ENCODE peak calls at places on chromosomes 13 and 19, in eight cellular contexts. A, R, Z, L, V, N, H and C are unnamed samples.

GRCh38 chr19:19444694-19445155 is 39.2 kb downstream of the GATAD2A start:
- DNase-seq in N (peak; percentile 55), H (no peak), A (no peak), Z (no peak), R (no peak), V (no peak), L (no peak), C (no peak)

GRCh38 chr13:54445865-54446264 is 1417.3 kb downstream of the OLFM4 start:
- DNase-seq in A (no peak), N (no peak), V (no peak), L (no peak), Z (no peak), H (no peak), R (no peak), C (no peak)

GRCh38 chr19:43625918-43626579 is 6.6 kb upstream of the ZNF428 start:
- DNase-seq in A (no peak), L (no peak), V (peak; percentile 19), Z (peak; percentile 26), R (peak; percentile 71), H (no peak), N (peak; percentile 81), C (peak; percentile 35)

GRCh38 chr13:97028441-97029299 is 34.4 kb upstream of the OXGR1 start:
- DNase-seq in V (peak; percentile 58), N (peak; percentile 80), L (peak; percentile 74), Z (peak; percentile 45), A (peak; percentile 52), H (peak; percentile 23), R (peak; percentile 42), C (peak; percentile 72)

GRCh38 chr19:53818756-53819155 is 5.4 kb downstream of the NLRP12 start:
- DNase-seq in R (no peak), Z (no peak), H (no peak), A (no peak), N (no peak), V (no peak), L (no peak), C (no peak)

GRCh38 chr19:17282488-17283256 is 971 bp downstream of the ANKLE1 start:
- DNase-seq in L (peak; percentile 94), H (peak; percentile 76), N (peak; percentile 96), V (peak; percentile 71), Z (peak; percentile 93), R (peak; percentile 83), A (peak; percentile 76), C (peak; percentile 87)

GRCh38 chr13:104854007-104854406 is 1681.5 kb downstream of the EFNB2 start:
- DNase-seq in H (no peak), V (no peak), A (no peak), N (peak; percentile 55), Z (peak; percentile 8), L (no peak), R (peak; percentile 15), C (no peak)

GRCh38 chr13:46962286-46962941 is 65.6 kb upstream of the HTR2A start:
- DNase-seq in A (no peak), Z (peak; percentile 50), H (no peak), V (peak; percentile 31), L (no peak), N (no peak), R (no peak), C (no peak)

GRCh38 chr13:64753606-64754005 is 2476.5 kb downstream of the PCDH9 start:
- DNase-seq in V (peak; percentile 44), N (no peak), H (no peak), A (no peak), Z (no peak), L (no peak), R (no peak), C (no peak)

GRCh38 chr19:29260477-29261317 is 47.7 kb upstream of the UQCRFS1 start:
- DNase-seq in N (peak; percentile 86), V (no peak), R (peak; percentile 79), Z (peak; percentile 74), L (peak; percentile 56), H (no peak), A (no peak), C (peak; percentile 29)

GRCh38 chr19:3593156-3593555 is 7.9 kb downstream of the GIPC3 start:
- DNase-seq in H (peak; percentile 12), Z (peak; percentile 48), L (no peak), R (no peak), A (no peak), V (no peak), N (peak; percentile 85), C (no peak)

GRCh38 chr13:81247711-81248110 is 906.8 kb upstream of the SPRY2 start:
- DNase-seq in A (no peak), V (no peak), Z (no peak), N (no peak), H (no peak), L (no peak), R (no peak), C (no peak)

GRCh38 chr19:33440241-33440640 is 66.7 kb downstream of the CEBPG start:
- DNase-seq in N (no peak), R (no peak), V (no peak), H (no peak), Z (no peak), L (no peak), A (no peak), C (no peak)

GRCh38 chr13:27211771-27212364 is 39.5 kb upstream of the RPL21 start:
- DNase-seq in Z (no peak), V (peak; percentile 67), R (no peak), L (no peak), N (no peak), A (no peak), H (no peak), C (no peak)

GRCh38 chr13:107753286-107753685 is 462.1 kb downstream of the LIG4 start:
- DNase-seq in N (no peak), H (no peak), V (peak; percentile 58), L (no peak), Z (no peak), A (no peak), R (no peak), C (no peak)

GRCh38 chr13:67574320-67575233 is 344.4 kb upstream of the PCDH9 start:
- DNase-seq in Z (no peak), R (no peak), H (no peak), N (no peak), V (peak; percentile 47), A (no peak), L (peak; percentile 12), C (no peak)

GRCh38 chr13:53151692-53152421 is 123.2 kb downstream of the OLFM4 start:
- DNase-seq in N (peak; percentile 86), L (peak; percentile 77), H (peak; percentile 43), A (peak; percentile 47), V (peak; percentile 42), R (peak; percentile 27), Z (peak; percentile 87), C (peak; percentile 60)

GRCh38 chr19:30078381-30078910 is 136.4 kb downstream of the URI1 start:
- DNase-seq in H (no peak), L (no peak), A (no peak), V (no peak), N (no peak), R (no peak), Z (no peak), C (no peak)

GRCh38 chr13:107866007-107866665 is 349.2 kb downstream of the LIG4 start:
- DNase-seq in L (peak; percentile 48), A (no peak), V (no peak), H (no peak), N (peak; percentile 85), Z (peak; percentile 68), R (peak; percentile 5), C (no peak)

DNA sequence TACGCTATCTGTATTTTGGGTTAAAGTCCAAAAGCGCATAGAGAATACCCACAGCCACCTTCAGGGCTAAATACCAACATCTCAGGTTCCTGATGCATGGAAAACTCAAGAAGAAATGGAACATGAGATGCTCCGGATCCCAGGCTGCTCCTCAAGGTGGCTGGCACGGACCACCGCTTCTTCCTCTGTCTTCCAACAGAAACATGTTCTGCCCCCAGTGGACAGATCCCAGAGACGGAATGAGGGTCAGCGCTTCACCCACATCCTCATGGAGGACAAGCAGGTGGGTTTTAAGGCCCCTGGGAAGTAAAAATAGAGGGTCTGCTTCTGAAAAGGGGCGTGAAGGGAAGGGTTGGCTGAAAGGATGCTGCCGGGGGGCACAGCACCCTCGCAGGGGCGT is 17.3 kb downstream of the COL4A1 start:
- DNase-seq in N (no peak), H (no peak), A (no peak), L (no peak), Z (no peak), V (no peak), R (no peak), C (no peak)
- TF ChIP-seq CTCF in N (peak; percentile 31), H (no peak), A (no peak), L (no peak), Z (no peak), V (no peak), R (no peak), C (no peak)

DNA sequence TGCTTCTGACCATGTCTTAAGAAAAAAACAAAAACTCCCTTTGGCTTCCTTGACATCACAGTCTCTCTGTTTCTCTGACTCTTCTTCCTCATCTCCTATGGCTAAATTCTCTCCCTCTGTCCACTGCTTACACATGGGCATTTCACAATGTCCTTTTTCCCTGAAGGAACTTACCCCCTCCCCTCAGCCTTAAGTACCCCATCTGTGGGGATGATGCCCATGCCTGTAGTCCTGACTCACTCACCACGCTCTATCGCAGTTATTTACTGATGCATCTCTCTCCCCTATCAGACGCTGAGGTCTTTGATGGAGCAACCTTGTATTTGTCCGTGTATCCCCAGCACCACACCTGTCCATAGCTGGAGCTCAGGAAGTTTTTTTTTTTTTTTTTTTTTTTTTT is 32.4 kb downstream of the ACTN4 start:
- DNase-seq in R (peak; percentile 88), Z (no peak), N (no peak), L (peak; percentile 16), V (peak; percentile 31), H (no peak), A (no peak), C (no peak)
- H3K4me1 ChIP-seq in R (peaks cover 90% of the 10 kb centered on the region), Z (peaks cover 15% of the 10 kb centered on the region), N (peaks cover 17% of the 10 kb centered on the region), L (peaks cover 70% of the 10 kb centered on the region), V (peaks cover 52% of the 10 kb centered on the region), H (peaks cover 68% of the 10 kb centered on the region), A (peaks cover 100% of the 10 kb centered on the region), C (peaks cover 25% of the 10 kb centered on the region)

GRCh38 chr19:52198678-52199077 is 8.8 kb downstream of the PPP2R1A start:
- DNase-seq in H (no peak), A (no peak), L (no peak), Z (no peak), N (no peak), R (no peak), V (no peak), C (no peak)
- TF ChIP-seq CTCF in H (no peak), A (no peak), L (no peak), Z (no peak), N (no peak), R (no peak), V (no peak), C (no peak)

GRCh38 chr13:99375806-99376080 is 68.5 kb upstream of the GPR183 start:
- DNase-seq in A (no peak), Z (no peak), L (no peak), V (no peak), R (no peak), N (no peak), H (no peak), C (no peak)

GRCh38 chr13:99376132-99376531 is 68.9 kb upstream of the GPR183 start:
- DNase-seq in H (peak; percentile 46), Z (no peak), L (no peak), A (peak; percentile 44), V (no peak), R (no peak), N (peak; percentile 38), C (no peak)

GRCh38 chr13:99373436-99373835 is 66.2 kb upstream of the GPR183 start:
- DNase-seq in N (peak; percentile 33), V (no peak), H (no peak), L (no peak), R (no peak), Z (no peak), A (no peak), C (no peak)

GRCh38 chr13:99374994-99375805 is 68.0 kb upstream of the GPR183 start:
- DNase-seq in H (peak; percentile 31), N (peak; percentile 33), R (no peak), A (no peak), Z (no peak), V (no peak), L (no peak), C (peak; percentile 37)

GRCh38 chr13:99374169-99374991 is 67.2 kb upstream of the GPR183 start:
- DNase-seq in L (no peak), V (no peak), Z (no peak), R (no peak), N (peak; percentile 26), H (no peak), A (no peak), C (no peak)
- H3K4me1 ChIP-seq in L (no peaks in the 10 kb centered on the region), V (no peaks in the 10 kb centered on the region), Z (no peaks in the 10 kb centered on the region), R (no peaks in the 10 kb centered on the region), N (no peaks in the 10 kb centered on the region), H (no peaks in the 10 kb centered on the region), A (no peaks in the 10 kb centered on the region), C (no peaks in the 10 kb centered on the region)